ENCODE peak calls at places on chromosome 1, in eight cellular contexts. One of them, this sample, is unnamed. For H3K36me3, the result is how much of the 10 kb centered on the place peaks cover.

GRCh38 chr1:112298558-112298957 is 97.5 kb upstream of the CTTNBP2NL start:
- DNase-seq in spleen: no peak
- DNase-seq in adipocyte: peak
- DNase-seq in psoas muscle: no peak
- DNase-seq in pancreas: no peak
- DNase-seq in colonic mucosa: peak
- DNase-seq in CD8-positive, alpha-beta memory T cell: peak
- DNase-seq in breast epithelium: no peak
- DNase-seq in this sample: peak

GRCh38 chr1:46204406-46204742 is 1.2 kb downstream of the LURAP1 start:
- DNase-seq in adipocyte: no peak
- DNase-seq in CD8-positive, alpha-beta memory T cell: no peak
- DNase-seq in spleen: no peak
- DNase-seq in psoas muscle: peak
- DNase-seq in colonic mucosa: no peak
- DNase-seq in pancreas: no peak
- DNase-seq in breast epithelium: no peak
- DNase-seq in this sample: no peak

GRCh38 chr1:920506-920905 is 3.2 kb upstream of the SAMD11 start:
- DNase-seq in spleen: no peak
- DNase-seq in adipocyte: no peak
- DNase-seq in psoas muscle: no peak
- DNase-seq in breast epithelium: no peak
- DNase-seq in colonic mucosa: no peak
- DNase-seq in CD8-positive, alpha-beta memory T cell: no peak
- DNase-seq in pancreas: no peak
- DNase-seq in this sample: no peak

GRCh38 chr1:209428241-209428921 is 155.1 kb upstream of the CAMK1G start:
- DNase-seq in spleen: no peak
- DNase-seq in CD8-positive, alpha-beta memory T cell: no peak
- DNase-seq in adipocyte: no peak
- DNase-seq in breast epithelium: peak
- DNase-seq in pancreas: no peak
- DNase-seq in psoas muscle: no peak
- DNase-seq in colonic mucosa: no peak
- DNase-seq in this sample: peak

GRCh38 chr1:99119193-99119592 is 114.5 kb upstream of the PLPPR5 start:
- DNase-seq in breast epithelium: no peak
- DNase-seq in pancreas: no peak
- DNase-seq in psoas muscle: no peak
- DNase-seq in adipocyte: no peak
- DNase-seq in CD8-positive, alpha-beta memory T cell: no peak
- DNase-seq in spleen: no peak
- DNase-seq in colonic mucosa: no peak
- DNase-seq in this sample: no peak

GRCh38 chr1:43238991-43239469 is 30.8 kb upstream of the TMEM125 start:
- DNase-seq in psoas muscle: no peak
- DNase-seq in adipocyte: no peak
- DNase-seq in breast epithelium: peak
- DNase-seq in spleen: no peak
- DNase-seq in pancreas: no peak
- DNase-seq in CD8-positive, alpha-beta memory T cell: no peak
- DNase-seq in colonic mucosa: no peak
- DNase-seq in this sample: no peak

GRCh38 chr1:56453016-56453721 is 126.2 kb downstream of the PLPP3 start:
- DNase-seq in adipocyte: no peak
- DNase-seq in psoas muscle: no peak
- DNase-seq in breast epithelium: no peak
- DNase-seq in colonic mucosa: no peak
- DNase-seq in spleen: no peak
- DNase-seq in pancreas: no peak
- DNase-seq in CD8-positive, alpha-beta memory T cell: no peak
- DNase-seq in this sample: no peak

GRCh38 chr1:173779946-173780345 is 44.5 kb upstream of the DARS2 start:
- DNase-seq in CD8-positive, alpha-beta memory T cell: no peak
- DNase-seq in spleen: no peak
- DNase-seq in adipocyte: no peak
- DNase-seq in colonic mucosa: no peak
- DNase-seq in psoas muscle: no peak
- DNase-seq in breast epithelium: no peak
- DNase-seq in pancreas: no peak
- DNase-seq in this sample: no peak

GRCh38 chr1:227795732-227796131 is 19.7 kb upstream of the PRSS38 start:
- DNase-seq in breast epithelium: no peak
- DNase-seq in spleen: no peak
- DNase-seq in pancreas: no peak
- DNase-seq in CD8-positive, alpha-beta memory T cell: no peak
- DNase-seq in psoas muscle: no peak
- DNase-seq in adipocyte: no peak
- DNase-seq in colonic mucosa: no peak
- DNase-seq in this sample: no peak

GRCh38 chr1:30409476-30410152 is 313.8 kb downstream of the MATN1 start:
- DNase-seq in adipocyte: no peak
- DNase-seq in psoas muscle: no peak
- DNase-seq in pancreas: no peak
- DNase-seq in CD8-positive, alpha-beta memory T cell: no peak
- DNase-seq in colonic mucosa: peak
- DNase-seq in breast epithelium: peak
- DNase-seq in spleen: peak
- DNase-seq in this sample: no peak

GRCh38 chr1:42935971-42936308 is 22.7 kb downstream of the SLC2A1 start:
- DNase-seq in pancreas: no peak
- DNase-seq in psoas muscle: no peak
- DNase-seq in breast epithelium: peak
- DNase-seq in adipocyte: no peak
- DNase-seq in spleen: no peak
- DNase-seq in colonic mucosa: no peak
- DNase-seq in CD8-positive, alpha-beta memory T cell: no peak
- DNase-seq in this sample: no peak

GRCh38 chr1:51686450-51686849 is 69.6 kb downstream of the OSBPL9 start:
- DNase-seq in pancreas: no peak
- DNase-seq in colonic mucosa: no peak
- DNase-seq in breast epithelium: no peak
- DNase-seq in CD8-positive, alpha-beta memory T cell: no peak
- DNase-seq in psoas muscle: no peak
- DNase-seq in adipocyte: no peak
- DNase-seq in spleen: no peak
- DNase-seq in this sample: peak

GRCh38 chr1:45359882-45360513 is 19.8 kb upstream of the MUTYH start:
- DNase-seq in adipocyte: peak
- DNase-seq in breast epithelium: no peak
- DNase-seq in psoas muscle: peak
- DNase-seq in colonic mucosa: peak
- DNase-seq in spleen: no peak
- DNase-seq in pancreas: peak
- DNase-seq in CD8-positive, alpha-beta memory T cell: peak
- DNase-seq in this sample: peak

GRCh38 chr1:147721711-147722110 is 38.7 kb downstream of the GJA5 start:
- DNase-seq in CD8-positive, alpha-beta memory T cell: no peak
- DNase-seq in adipocyte: peak
- DNase-seq in colonic mucosa: no peak
- DNase-seq in spleen: no peak
- DNase-seq in breast epithelium: no peak
- DNase-seq in pancreas: no peak
- DNase-seq in psoas muscle: no peak
- DNase-seq in this sample: peak

GRCh38 chr1:16155537-16156410 is at the start of gene EPHA2:
- DNase-seq in adipocyte: peak
- DNase-seq in colonic mucosa: peak
- DNase-seq in psoas muscle: peak
- DNase-seq in breast epithelium: peak
- DNase-seq in pancreas: peak
- DNase-seq in CD8-positive, alpha-beta memory T cell: no peak
- DNase-seq in spleen: peak
- DNase-seq in this sample: peak

GRCh38 chr1:207922554-207922953 is 11.6 kb upstream of the CD34 start:
- DNase-seq in CD8-positive, alpha-beta memory T cell: no peak
- DNase-seq in pancreas: no peak
- DNase-seq in breast epithelium: no peak
- DNase-seq in colonic mucosa: no peak
- DNase-seq in adipocyte: no peak
- DNase-seq in psoas muscle: peak
- DNase-seq in spleen: no peak
- DNase-seq in this sample: no peak

GRCh38 chr1:34851431-34852105 is 8.0 kb downstream of the SMIM12 start:
- DNase-seq in colonic mucosa: no peak
- DNase-seq in psoas muscle: no peak
- DNase-seq in CD8-positive, alpha-beta memory T cell: no peak
- DNase-seq in adipocyte: no peak
- DNase-seq in spleen: no peak
- DNase-seq in pancreas: peak
- DNase-seq in breast epithelium: peak
- DNase-seq in this sample: peak
- H3K4me3 ChIP-seq in colonic mucosa: no peak
- H3K4me3 ChIP-seq in psoas muscle: no peak
- H3K4me3 ChIP-seq in CD8-positive, alpha-beta memory T cell: no peak
- H3K4me3 ChIP-seq in adipocyte: no peak
- H3K4me3 ChIP-seq in spleen: no peak
- H3K4me3 ChIP-seq in pancreas: no peak
- H3K4me3 ChIP-seq in breast epithelium: peak
- H3K4me3 ChIP-seq in this sample: no peak

DNA sequence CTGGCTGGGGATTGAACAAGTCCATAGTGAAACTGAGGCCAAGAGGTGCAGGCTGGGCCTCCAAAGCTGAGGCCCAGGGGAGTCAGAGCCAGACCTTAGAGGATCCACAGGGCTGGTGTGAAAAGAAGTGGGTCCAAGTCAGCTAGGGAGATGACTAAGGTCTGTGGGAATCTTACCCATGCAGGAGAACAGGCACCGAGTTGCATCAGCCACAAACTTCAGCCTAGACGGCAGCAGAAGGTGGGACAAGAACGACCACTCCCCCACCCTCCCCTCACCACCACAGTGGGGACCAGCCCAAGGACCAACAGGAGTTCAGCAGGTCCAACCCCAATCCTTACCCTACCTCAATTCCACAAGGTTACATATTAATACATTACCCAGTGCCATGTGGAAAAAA is 282.3 kb downstream of the TTLL7 start:
- DNase-seq in CD8-positive, alpha-beta memory T cell: no peak
- DNase-seq in spleen: no peak
- DNase-seq in psoas muscle: no peak
- DNase-seq in pancreas: no peak
- DNase-seq in colonic mucosa: no peak
- DNase-seq in adipocyte: no peak
- DNase-seq in breast epithelium: no peak
- DNase-seq in this sample: no peak
- H3K36me3 ChIP-seq in CD8-positive, alpha-beta memory T cell: under half
- H3K36me3 ChIP-seq in spleen: under half
- H3K36me3 ChIP-seq in psoas muscle: under half
- H3K36me3 ChIP-seq in pancreas: under half
- H3K36me3 ChIP-seq in colonic mucosa: under half
- H3K36me3 ChIP-seq in adipocyte: under half
- H3K36me3 ChIP-seq in breast epithelium: under half
- H3K36me3 ChIP-seq in this sample: under half

DNA sequence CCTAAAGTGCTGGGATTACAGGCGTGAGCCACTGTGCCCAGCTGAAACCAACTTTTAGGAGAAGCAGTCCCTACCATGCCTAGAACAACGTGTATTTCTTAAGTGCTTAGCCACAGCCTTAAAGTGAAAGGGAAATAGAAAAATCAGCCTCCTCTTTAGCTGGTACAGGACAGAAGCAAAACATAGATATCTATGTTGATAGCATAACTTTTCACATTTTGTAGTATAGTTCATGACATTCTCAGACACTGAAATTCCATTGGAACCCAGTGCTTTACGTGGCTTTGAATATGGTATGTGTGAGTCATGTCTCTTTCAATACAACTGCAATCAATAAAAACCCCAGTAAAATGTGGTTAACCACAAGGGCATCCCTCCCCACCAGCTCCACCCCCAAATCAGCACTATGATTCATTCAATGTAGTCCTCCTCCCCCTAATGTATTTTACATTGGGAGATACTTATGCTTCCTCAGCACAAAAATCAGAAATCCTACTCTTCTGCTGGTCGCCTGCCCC is 32.1 kb downstream of the TGFB2 start:
- DNase-seq in psoas muscle: no peak
- DNase-seq in breast epithelium: no peak
- DNase-seq in pancreas: no peak
- DNase-seq in spleen: no peak
- DNase-seq in colonic mucosa: no peak
- DNase-seq in adipocyte: peak
- DNase-seq in CD8-positive, alpha-beta memory T cell: peak
- DNase-seq in this sample: peak
- H3K4me3 ChIP-seq in psoas muscle: no peak
- H3K4me3 ChIP-seq in breast epithelium: no peak
- H3K4me3 ChIP-seq in pancreas: no peak
- H3K4me3 ChIP-seq in spleen: no peak
- H3K4me3 ChIP-seq in colonic mucosa: no peak
- H3K4me3 ChIP-seq in adipocyte: no peak
- H3K4me3 ChIP-seq in CD8-positive, alpha-beta memory T cell: no peak
- H3K4me3 ChIP-seq in this sample: no peak

DNA sequence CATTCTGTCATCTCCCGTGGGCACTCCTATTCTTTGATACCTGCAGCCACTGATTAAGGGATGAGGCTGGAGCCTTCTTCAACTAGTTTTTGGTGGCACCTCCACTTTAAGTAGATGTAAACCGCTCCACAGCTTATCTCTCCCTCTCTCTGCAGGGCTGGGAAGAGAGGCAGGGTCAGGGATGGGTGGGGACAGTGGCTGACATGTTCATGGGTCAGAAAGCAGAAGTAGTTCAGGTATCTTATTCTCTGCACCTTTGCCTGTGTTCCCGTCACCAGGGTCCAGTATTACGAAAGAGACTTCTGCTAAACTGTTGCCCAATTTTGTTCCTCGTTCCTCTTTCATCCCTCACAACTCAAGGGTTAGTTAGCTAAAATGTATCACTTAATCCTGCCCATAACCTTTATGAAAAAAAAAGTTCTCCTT is 51.7 kb upstream of the EDEM3 start:
- DNase-seq in CD8-positive, alpha-beta memory T cell: no peak
- DNase-seq in colonic mucosa: no peak
- DNase-seq in spleen: peak
- DNase-seq in psoas muscle: no peak
- DNase-seq in adipocyte: no peak
- DNase-seq in pancreas: no peak
- DNase-seq in breast epithelium: no peak
- DNase-seq in this sample: peak
- H3K36me3 ChIP-seq in CD8-positive, alpha-beta memory T cell: under half
- H3K36me3 ChIP-seq in colonic mucosa: under half
- H3K36me3 ChIP-seq in spleen: under half
- H3K36me3 ChIP-seq in psoas muscle: under half
- H3K36me3 ChIP-seq in adipocyte: under half
- H3K36me3 ChIP-seq in pancreas: under half
- H3K36me3 ChIP-seq in breast epithelium: under half
- H3K36me3 ChIP-seq in this sample: under half

DNA sequence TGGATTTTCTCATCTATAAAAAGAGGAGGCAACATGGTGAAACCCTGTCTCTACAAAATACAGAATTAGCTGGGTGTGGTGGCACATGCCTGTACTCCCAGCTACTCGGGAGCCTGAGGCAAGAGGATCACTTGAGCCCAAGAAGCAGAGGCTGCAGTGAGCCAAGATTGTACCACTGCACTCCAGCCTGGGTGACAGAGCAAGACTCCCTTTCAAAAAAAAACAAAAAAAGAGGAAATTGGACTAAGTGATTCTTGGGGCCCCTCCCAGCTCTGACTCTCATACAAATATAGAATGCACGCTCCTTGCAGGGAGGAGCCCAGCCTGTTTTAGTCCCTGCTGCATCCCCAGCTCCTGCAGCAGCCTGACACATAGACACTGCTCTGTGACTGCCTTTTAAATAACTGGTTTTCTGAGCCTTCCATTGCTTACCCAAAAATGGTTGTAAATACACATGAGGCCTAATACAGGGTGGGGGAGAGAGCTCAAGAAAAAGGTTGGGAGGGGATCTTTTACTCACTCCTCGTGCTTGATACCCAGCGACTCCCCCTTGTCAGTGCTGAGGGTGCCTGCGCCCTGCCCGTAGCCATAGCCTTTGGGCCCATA is 17.2 kb downstream of the CSRP1 start:
- DNase-seq in adipocyte: no peak
- DNase-seq in breast epithelium: no peak
- DNase-seq in spleen: no peak
- DNase-seq in pancreas: no peak
- DNase-seq in colonic mucosa: no peak
- DNase-seq in CD8-positive, alpha-beta memory T cell: no peak
- DNase-seq in psoas muscle: no peak
- DNase-seq in this sample: no peak
- H3K4me3 ChIP-seq in adipocyte: no peak
- H3K4me3 ChIP-seq in breast epithelium: no peak
- H3K4me3 ChIP-seq in spleen: no peak
- H3K4me3 ChIP-seq in pancreas: no peak
- H3K4me3 ChIP-seq in colonic mucosa: no peak
- H3K4me3 ChIP-seq in CD8-positive, alpha-beta memory T cell: no peak
- H3K4me3 ChIP-seq in psoas muscle: no peak
- H3K4me3 ChIP-seq in this sample: no peak

This sample was measured in bronchial epithelial cell.